ENCODE peak calls at places on chromosome 21, in six cellular contexts. W is HepG2, N is H1, K is K562, A is GM12891, X is GM12878. T is an unnamed sample.
A peak's percentile ranks its signal among the peaks of the same experiment; 100 is the strongest.

GRCh38 chr21:15788847-15789548 is 59.2 kb downstream of the USP25 start:
- DNase-seq in W (no peak), N (no peak), K (no peak), A (no peak), X (no peak), T (no peak)

GRCh38 chr21:20617130-20617529 is 381.1 kb upstream of the NCAM2 start:
- DNase-seq in W (no peak), N (peak; percentile 34), K (no peak), A (no peak), X (no peak), T (no peak)

GRCh38 chr21:20877976-20878375 is 120.2 kb upstream of the NCAM2 start:
- DNase-seq in W (no peak), N (no peak), K (no peak), A (no peak), X (no peak), T (no peak)

GRCh38 chr21:40516336-40516735 is 330.6 kb downstream of the DSCAM start:
- DNase-seq in W (no peak), N (no peak), K (no peak), A (no peak), X (no peak), T (no peak)

GRCh38 chr21:32334980-32335471 is 36.4 kb downstream of the MRAP start:
- DNase-seq in W (no peak), N (no peak), K (no peak), A (no peak), X (no peak), T (no peak)

GRCh38 chr21:30425826-30426225 is at the start of gene KRTAP13-3:
- DNase-seq in W (no peak), N (no peak), K (no peak), A (no peak), X (no peak), T (no peak)

GRCh38 chr21:17793675-17794123 is 25.5 kb downstream of the C21orf91 start:
- DNase-seq in W (no peak), N (no peak), K (no peak), A (no peak), X (no peak), T (no peak)

GRCh38 chr21:31514598-31514997 is 144.9 kb upstream of the SOD1 start:
- DNase-seq in W (no peak), N (no peak), K (no peak), A (no peak), X (no peak), T (no peak)

GRCh38 chr21:22056904-22057303 is 1058.7 kb downstream of the NCAM2 start:
- DNase-seq in W (no peak), N (no peak), K (no peak), A (no peak), X (no peak), T (no peak)

GRCh38 chr21:24280591-24280990 is 1326.7 kb downstream of the MRPL39 start:
- DNase-seq in W (no peak), N (no peak), K (no peak), A (no peak), X (no peak), T (no peak)

GRCh38 chr21:22965455-22966125 is 1967.4 kb downstream of the NCAM2 start:
- DNase-seq in W (no peak), N (no peak), K (no peak), A (no peak), X (no peak), T (no peak)

GRCh38 chr21:31713973-31714740 is 17.8 kb downstream of the SCAF4 start:
- DNase-seq in W (no peak), N (no peak), K (no peak), A (no peak), X (no peak), T (no peak)

GRCh38 chr21:40445349-40445921 is 401.5 kb downstream of the DSCAM start:
- DNase-seq in W (no peak), N (no peak), K (no peak), A (no peak), X (no peak), T (no peak)

GRCh38 chr21:14993072-14993471 is 71.7 kb downstream of the NRIP1 start:
- DNase-seq in W (no peak), N (no peak), K (no peak), A (no peak), X (no peak), T (no peak)

GRCh38 chr21:34199121-34199910 is 125.9 kb downstream of the MRPS6 start:
- DNase-seq in W (no peak), N (no peak), K (no peak), A (no peak), X (no peak), T (no peak)

GRCh38 chr21:37371041-37371397 is 4.4 kb downstream of the DYRK1A start:
- DNase-seq in W (no peak), N (no peak), K (no peak), A (no peak), X (no peak), T (no peak)

GRCh38 chr21:17796037-17796403 is 23.1 kb downstream of the C21orf91 start:
- DNase-seq in W (peak; percentile 25), N (no peak), K (no peak), A (no peak), X (no peak), T (no peak)

GRCh38 chr21:25323356-25323949 is 283.8 kb downstream of the MRPL39 start:
- DNase-seq in W (no peak), N (no peak), K (no peak), A (no peak), X (no peak), T (no peak)

GRCh38 chr21:37338671-37339526 is 27.7 kb upstream of the DYRK1A start:
- DNase-seq in W (peak; percentile 79), N (no peak), K (peak; percentile 71), A (no peak), X (no peak), T (no peak)

GRCh38 chr21:31194510-31195293 is 149.4 kb downstream of the TIAM1 start:
- DNase-seq in W (no peak), N (no peak), K (no peak), A (no peak), X (no peak), T (no peak)

GRCh38 chr21:31459457-31459856 is 115.4 kb upstream of the TIAM1 start:
- DNase-seq in W (no peak), N (no peak), K (peak; percentile 41), A (no peak), X (no peak), T (no peak)

GRCh38 chr21:17777321-17777720 is 41.8 kb downstream of the C21orf91 start:
- DNase-seq in W (no peak), N (no peak), K (no peak), A (no peak), X (no peak), T (no peak)

GRCh38 chr21:15731243-15731613 is 1.4 kb downstream of the USP25 start:
- DNase-seq in W (peak; percentile 25), N (no peak), K (no peak), A (no peak), X (no peak), T (no peak)

GRCh38 chr21:32137266-32137665 is 141.6 kb downstream of the MIS18A start:
- DNase-seq in W (no peak), N (no peak), K (no peak), A (no peak), X (peak; percentile 5), T (no peak)

GRCh38 chr21:36704281-36704957 is 5.5 kb downstream of the SIM2 start:
- DNase-seq in W (no peak), N (no peak), K (no peak), A (no peak), X (no peak), T (no peak)

GRCh38 chr21:43782741-43783700 is 6.4 kb upstream of the RRP1 start:
- DNase-seq in W (peak; percentile 96), N (no peak), K (no peak), A (no peak), X (no peak), T (no peak)
- TF ChIP-seq POLR2AphosphoS5 in W (peak; percentile 72), N (no peak), K (no peak), A (no peak), X (no peak), T (no peak)

GRCh38 chr21:28607545-28607944 is 385.1 kb downstream of the LTN1 start:
- DNase-seq in W (no peak), N (no peak), K (no peak), A (no peak), X (no peak), T (no peak)

GRCh38 chr21:28601708-28602107 is 391.0 kb downstream of the LTN1 start:
- DNase-seq in W (no peak), N (no peak), K (no peak), A (no peak), X (no peak), T (no peak)

GRCh38 chr21:28602581-28602980 is 390.1 kb downstream of the LTN1 start:
- DNase-seq in W (no peak), N (no peak), K (no peak), A (no peak), X (no peak), T (no peak)

GRCh38 chr21:28608646-28609045 is 384.0 kb downstream of the LTN1 start:
- DNase-seq in W (no peak), N (no peak), K (no peak), A (no peak), X (no peak), T (no peak)

DNA sequence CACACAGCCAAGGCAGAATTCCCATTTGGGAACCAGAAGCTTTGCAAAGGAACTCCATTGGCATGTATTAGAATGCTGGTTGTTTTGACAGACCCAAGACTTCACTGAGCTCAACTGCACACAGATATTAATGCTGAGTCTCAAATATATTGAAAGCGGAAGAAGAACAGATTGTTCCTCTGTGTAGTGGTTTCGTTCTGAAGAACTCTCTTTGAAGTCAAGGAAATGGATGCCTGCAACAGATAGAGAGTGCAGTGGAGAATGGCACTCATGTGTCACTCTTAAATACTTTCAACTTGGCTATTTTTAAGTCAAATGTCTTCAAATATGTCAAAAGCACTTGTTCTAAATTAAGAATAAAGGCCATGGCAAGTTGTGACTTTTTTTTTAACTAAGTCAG is 387.5 kb downstream of the LTN1 start:
- DNase-seq in W (no peak), N (no peak), K (no peak), A (peak; percentile 3), X (no peak), T (no peak)
- TF ChIP-seq TAF1 in W (no peak), N (no peak), K (no peak), A (no peak), X (no peak), T (no peak)

DNA sequence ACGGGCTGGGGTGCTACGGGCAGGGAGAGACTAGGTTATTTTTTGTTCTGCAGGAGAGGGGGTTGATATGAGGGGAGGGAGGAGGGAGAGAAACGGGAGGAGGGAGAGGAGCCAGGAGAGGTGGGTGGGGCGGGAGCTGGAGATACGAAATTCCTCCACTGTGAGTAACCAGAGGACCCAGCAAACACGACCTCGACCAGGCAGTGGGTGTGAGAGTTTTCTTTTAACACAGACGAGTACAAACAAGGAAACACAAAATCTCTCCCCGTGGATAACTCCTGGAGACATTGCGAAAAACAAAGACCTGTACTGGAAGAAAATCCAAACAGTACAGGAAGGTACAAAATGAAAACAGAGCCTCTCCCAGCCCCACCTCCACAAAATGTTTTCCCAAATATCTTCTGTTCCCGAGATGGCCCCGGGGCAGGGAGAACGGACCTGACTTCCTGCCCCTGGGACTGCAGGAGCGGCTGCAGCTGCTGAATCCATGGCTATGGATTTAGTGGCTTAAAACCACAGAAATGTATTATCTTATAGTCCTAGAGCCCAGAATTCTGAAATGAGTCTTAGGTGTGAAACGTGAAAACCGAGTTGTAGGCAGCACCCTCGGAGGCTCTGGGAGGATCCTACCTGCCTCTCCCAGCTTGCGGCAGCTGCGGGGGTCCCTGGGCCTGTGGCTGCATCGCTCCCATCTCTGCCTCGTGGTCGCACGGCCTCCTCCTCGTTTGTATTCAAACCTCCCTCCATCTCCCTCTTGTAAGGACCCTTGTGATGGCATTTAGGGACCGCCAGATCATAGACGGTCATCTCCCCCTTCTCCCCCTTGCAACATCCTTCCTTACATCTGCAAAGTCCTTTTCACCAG is 82.2 kb downstream of the RIPK4 start:
- DNase-seq in W (peak; percentile 24), N (no peak), K (no peak), A (no peak), X (no peak), T (no peak)
- TF ChIP-seq POLR2A in W (no peak), N (no peak), K (no peak), A (no peak), X (no peak), T (no peak)

GRCh38 chr21:41953831-41954653 is at the start of gene C2CD2:
- DNase-seq in W (peak; percentile 55), N (no peak), K (peak; percentile 99), A (peak; percentile 84), X (no peak), T (peak; percentile 86)
- TF ChIP-seq POLR2AphosphoS5 in W (peak; percentile 33), N (no peak), K (peak; percentile 19), A (no peak), X (no peak), T (peak; percentile 20)